ENCODE peak calls at places on chromosomes 1 and 21, in four cellular contexts. D is left ventricle myocardium inferior, W is mesothelial cell of epicardium, Y is GM12865. N is an unnamed sample.

GRCh38 chr1:18144921-18145699 is 37.5 kb downstream of the IGSF21 start:
- DNase-seq in Y (no peak), W (no peak), D (no peak), N (no peak)

GRCh38 chr1:10655002-10655401 is 141.4 kb downstream of the CASZ1 start:
- DNase-seq in D (no peak), W (no peak), Y (no peak), N (no peak)

GRCh38 chr1:228004887-228005462 is 1.8 kb upstream of the WNT3A start:
- DNase-seq in W (no peak), Y (no peak), D (no peak), N (no peak)

GRCh38 chr1:36306210-36306901 is at the start of gene SH3D21:
- DNase-seq in W (peak), D (peak), Y (peak), N (peak)

GRCh38 chr1:224696891-224697765 is 81.0 kb downstream of the CNIH3 start:
- DNase-seq in D (no peak), W (no peak), Y (peak), N (no peak)

GRCh38 chr1:34683616-34684015 is 71.2 kb upstream of the GJB5 start:
- DNase-seq in W (no peak), D (no peak), Y (no peak), N (no peak)

GRCh38 chr1:160197231-160197630 is 6.9 kb downstream of the CASQ1 start:
- DNase-seq in W (no peak), Y (no peak), D (peak), N (no peak)

GRCh38 chr1:11862890-11863289 is 4.1 kb upstream of the NPPB start:
- DNase-seq in W (no peak), D (no peak), Y (no peak), N (no peak)

GRCh38 chr21:15895142-15896106 is 165.6 kb downstream of the USP25 start:
- DNase-seq in W (no peak), D (no peak), Y (no peak), N (no peak)

GRCh38 chr1:90732136-90732535 is 15.0 kb upstream of the BARHL2 start:
- DNase-seq in Y (no peak), W (no peak), D (no peak), N (no peak)

GRCh38 chr1:232377494-232377770 is 252.5 kb downstream of the SIPA1L2 start:
- DNase-seq in D (no peak), Y (no peak), W (no peak), N (no peak)

GRCh38 chr1:222820159-222820732 is 5.4 kb downstream of the DISP1 start:
- DNase-seq in D (no peak), W (no peak), Y (no peak), N (no peak)

GRCh38 chr21:36661511-36662309 is 37.2 kb upstream of the SIM2 start:
- DNase-seq in W (no peak), D (no peak), Y (no peak), N (no peak)

GRCh38 chr1:171138973-171139372 is 46.1 kb upstream of the FMO2 start:
- DNase-seq in D (no peak), W (no peak), Y (no peak), N (no peak)

GRCh38 chr1:50417946-50418599 is 5.2 kb downstream of the DMRTA2 start:
- DNase-seq in W (no peak), D (no peak), Y (no peak), N (no peak)

GRCh38 chr21:41507521-41508414 is at the start of gene TMPRSS2:
- DNase-seq in W (peak), D (no peak), Y (no peak), N (no peak)

GRCh38 chr1:51526248-51526647 is 7.2 kb upstream of the EPS15 start:
- DNase-seq in D (no peak), Y (peak), W (no peak), N (peak)

GRCh38 chr1:151371744-151372410 is 628 bp downstream of the SELENBP1 start:
- DNase-seq in D (peak), W (no peak), Y (no peak), N (no peak)

GRCh38 chr1:193519922-193520321 is 333.5 kb upstream of the B3GALT2 start:
- DNase-seq in Y (no peak), W (no peak), D (no peak), N (no peak)

GRCh38 chr1:160193091-160193819 is 2.9 kb downstream of the CASQ1 start:
- DNase-seq in Y (peak), D (peak), W (peak), N (peak)

GRCh38 chr1:243433737-243434370 is 178.0 kb downstream of the SDCCAG8 start:
- DNase-seq in D (no peak), W (no peak), Y (no peak), N (no peak)

GRCh38 chr1:66304128-66304527 is 229.8 kb upstream of the SGIP1 start:
- DNase-seq in W (no peak), Y (no peak), D (no peak), N (no peak)

GRCh38 chr21:31710586-31710985 is 21.3 kb downstream of the SCAF4 start:
- DNase-seq in D (no peak), Y (no peak), W (no peak), N (no peak)

GRCh38 chr1:85199667-85200366 is 999 bp downstream of the SYDE2 start:
- DNase-seq in Y (no peak), W (no peak), D (no peak), N (no peak)

GRCh38 chr1:226541631-226542622 is 6.6 kb upstream of the STUM start:
- DNase-seq in Y (no peak), D (peak), W (no peak), N (no peak)

DNA sequence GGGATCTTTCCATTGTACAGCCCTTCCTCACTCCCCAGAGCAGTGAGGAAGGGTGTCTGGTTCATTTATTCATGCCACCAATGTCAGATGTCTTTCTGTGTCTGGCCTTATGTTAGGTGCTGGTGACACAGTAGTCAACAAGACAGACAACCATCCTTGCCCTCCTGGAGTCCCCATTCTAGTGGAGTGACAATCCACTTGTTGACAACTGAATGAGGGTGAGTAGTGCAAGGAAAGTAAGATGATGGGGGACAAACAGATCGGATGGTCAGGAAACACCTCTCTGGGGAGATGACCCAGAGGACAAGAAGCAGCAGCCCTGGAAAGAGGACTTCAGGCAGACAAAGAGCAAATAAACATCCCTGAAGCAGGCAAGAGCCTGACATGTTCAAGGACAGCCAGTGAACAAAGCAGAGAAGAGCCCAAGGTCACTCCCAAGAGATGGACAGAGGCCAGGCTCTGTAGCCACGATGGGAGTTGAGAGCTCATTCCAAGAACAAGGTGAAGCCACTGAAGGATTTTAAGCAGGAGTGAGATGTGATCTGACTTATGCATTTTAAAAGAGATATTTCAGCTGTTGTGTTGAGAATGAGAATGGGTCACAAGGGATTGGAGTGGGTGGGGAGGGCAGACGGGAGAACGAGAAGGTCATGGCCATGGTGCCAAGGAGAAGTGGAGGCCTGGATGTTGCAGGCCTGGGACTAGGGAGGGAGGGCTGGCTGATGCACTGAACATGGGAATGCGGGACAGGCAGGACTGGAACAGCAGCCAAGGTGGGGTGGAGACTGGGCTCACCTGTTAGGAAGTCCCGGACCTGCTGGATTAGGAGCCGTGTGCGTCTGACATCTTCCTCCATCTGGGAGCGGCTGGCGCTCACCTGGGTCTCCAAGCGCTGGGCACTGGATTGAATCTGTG is 30.2 kb downstream of the LAMB3 start:
- DNase-seq in Y (no peak), W (no peak), D (no peak), N (no peak)
- TF ChIP-seq CTCF in Y (no peak), W (no peak), D (no peak), N (no peak)

DNA sequence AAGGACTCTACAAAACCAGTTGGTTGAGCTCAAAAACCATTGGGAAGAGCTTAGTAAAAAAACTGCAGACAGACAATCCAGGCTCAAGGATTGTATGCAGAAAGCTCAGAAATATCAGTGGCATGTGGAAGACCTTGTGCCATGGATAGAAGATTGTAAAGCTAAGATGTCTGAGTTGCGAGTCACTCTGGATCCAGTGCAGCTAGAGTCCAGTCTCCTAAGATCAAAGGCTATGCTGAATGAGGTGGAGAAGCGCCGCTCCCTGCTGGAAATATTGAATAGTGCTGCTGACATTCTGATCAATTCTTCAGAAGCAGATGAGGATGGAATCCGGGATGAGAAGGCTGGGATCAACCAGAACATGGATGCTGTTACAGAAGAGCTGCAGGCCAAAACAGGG is 104.0 kb upstream of the BMP8A start:
- DNase-seq in D (no peak), Y (no peak), W (no peak), N (no peak)
- TF ChIP-seq CTCF in D (no peak), Y (no peak), W (no peak), N (no peak)

DNA sequence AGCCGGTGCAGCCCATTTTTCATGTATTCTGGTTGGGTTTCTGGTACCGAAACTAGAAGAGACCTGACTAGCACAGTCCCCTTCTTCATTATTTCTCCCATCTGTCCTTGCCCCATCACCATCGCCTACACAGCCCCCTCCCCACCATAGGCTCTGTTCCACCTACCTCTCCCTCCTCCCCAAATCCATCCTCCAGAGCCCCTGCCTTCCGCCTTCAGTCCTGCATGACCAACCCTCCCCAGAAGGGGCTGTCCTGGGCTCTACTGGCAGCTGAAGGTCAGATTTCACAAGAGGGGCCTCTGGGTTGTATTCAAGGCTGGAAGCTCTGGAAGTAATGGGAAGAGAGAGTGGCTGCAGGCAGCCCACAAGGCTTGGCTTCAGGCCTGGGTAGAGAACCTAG is 55.2 kb downstream of the SDC3 start:
- DNase-seq in D (no peak), W (no peak), Y (no peak), N (no peak)
- TF ChIP-seq CTCF in D (no peak), W (no peak), Y (no peak), N (no peak)

GRCh38 chr1:230792691-230793462 is 45.7 kb downstream of the CAPN9 start:
- DNase-seq in D (no peak), Y (peak), W (no peak), N (peak)
- TF ChIP-seq CTCF in D (no peak), Y (peak), W (no peak), N (peak)

DNA sequence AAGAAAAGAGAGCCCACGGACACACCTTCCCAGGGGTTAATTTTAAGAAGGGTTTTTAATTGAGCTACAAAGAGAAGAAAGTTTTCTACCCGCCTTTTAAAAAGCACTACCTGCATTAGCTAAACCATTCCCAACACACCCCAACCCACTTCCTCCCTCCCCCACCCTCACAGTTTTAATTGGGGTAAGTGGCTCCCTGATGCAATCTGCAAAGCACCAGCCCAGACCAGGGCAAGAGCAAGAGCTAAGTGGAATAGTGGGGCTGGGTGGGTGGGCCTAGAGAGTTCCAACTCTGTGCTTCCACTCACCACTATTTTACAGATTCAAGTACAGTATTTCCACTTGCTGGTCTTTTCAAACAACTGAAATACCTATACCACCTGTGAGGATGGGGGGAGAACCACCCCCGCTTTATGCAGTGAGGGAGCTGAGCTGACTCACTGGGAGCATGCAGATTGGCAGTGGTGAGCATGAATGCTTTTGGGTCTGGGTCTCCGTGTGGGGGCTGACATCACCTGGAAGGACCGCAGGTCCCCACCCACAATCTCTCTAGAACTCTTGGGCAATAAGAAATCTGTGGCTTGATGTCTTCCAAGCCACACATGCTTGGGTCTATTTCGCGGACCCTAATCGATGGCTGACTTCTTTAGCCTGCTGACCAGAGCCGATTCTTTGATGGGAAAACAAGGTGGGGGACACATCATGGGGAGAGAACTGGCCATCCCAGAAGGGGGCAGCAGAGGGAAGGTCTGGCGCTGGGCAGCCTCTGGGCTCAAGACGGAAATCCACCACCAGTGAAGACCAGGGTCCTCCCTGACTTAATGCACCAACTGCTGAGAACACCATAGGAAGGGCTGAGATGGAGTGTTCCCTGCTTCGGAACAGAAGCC is 95.5 kb downstream of the SSBP3 start:
- DNase-seq in W (no peak), D (peak), Y (peak), N (peak)
- TF ChIP-seq CTCF in W (peak), D (peak), Y (peak), N (peak)

DNA sequence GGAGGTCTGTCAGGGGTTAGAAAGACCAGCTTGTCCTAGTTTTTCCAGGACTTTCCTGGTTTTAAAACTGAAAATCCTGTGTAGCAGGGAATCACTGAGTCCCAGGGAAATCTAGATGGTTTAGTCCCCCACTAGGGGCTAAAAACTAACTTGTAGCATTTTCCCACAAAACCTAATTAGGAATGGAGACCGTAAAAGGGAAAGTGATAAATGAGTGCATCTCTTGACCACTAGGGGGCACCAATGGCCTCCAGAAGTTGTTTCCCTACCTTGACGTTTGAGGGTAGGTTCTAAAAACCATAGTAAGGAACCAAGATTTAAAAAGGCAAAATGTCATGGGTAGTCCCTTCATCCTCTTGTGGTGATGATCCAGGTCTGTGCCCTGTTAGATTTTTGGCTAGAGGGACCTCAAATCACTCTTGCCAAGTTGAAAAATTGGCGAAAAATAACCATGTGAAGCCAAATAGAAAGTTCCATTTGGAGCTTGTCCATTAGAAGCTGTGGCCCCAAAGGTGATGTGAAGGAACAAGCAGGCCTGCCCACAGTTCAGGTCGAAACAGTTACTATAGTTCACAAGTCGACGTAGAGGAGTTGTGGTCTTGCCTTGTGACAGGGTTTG is 24.5 kb downstream of the CLIC6 start:
- DNase-seq in Y (peak), W (no peak), D (no peak), N (peak)
- TF ChIP-seq CTCF in Y (peak), W (peak), D (peak), N (peak)

DNA sequence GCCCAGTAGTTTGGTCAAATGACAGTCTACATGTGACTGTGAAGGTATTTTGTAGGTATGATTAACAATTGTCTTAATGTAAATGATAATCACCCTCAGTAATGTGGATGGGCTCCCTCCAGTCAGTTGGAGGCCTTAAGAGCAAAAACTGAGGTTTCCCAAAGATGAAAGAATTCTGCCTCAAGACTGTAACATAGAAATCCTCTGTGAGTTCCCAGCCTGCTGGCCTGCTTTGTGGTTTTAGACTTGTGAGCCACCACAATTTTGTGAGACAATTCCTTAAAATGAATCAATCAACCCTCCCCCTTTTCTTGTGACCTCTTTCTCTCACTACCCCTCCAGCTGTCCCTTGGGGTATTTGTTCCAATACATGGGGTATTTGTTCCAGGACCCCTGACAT is 226.4 kb upstream of the DPYD start:
- DNase-seq in W (no peak), Y (no peak), D (no peak), N (no peak)
- TF ChIP-seq CTCF in W (no peak), Y (no peak), D (no peak), N (no peak)

GRCh38 chr1:235516862-235517446 is 12.7 kb upstream of the B3GALNT2 start:
- DNase-seq in Y (peak), W (no peak), D (no peak), N (no peak)

GRCh38 chr1:235513495-235514366 is 9.5 kb upstream of the B3GALNT2 start:
- DNase-seq in D (no peak), W (no peak), Y (peak), N (peak)

GRCh38 chr1:235507623-235508022 is 3.4 kb upstream of the B3GALNT2 start:
- DNase-seq in D (no peak), W (no peak), Y (no peak), N (no peak)

GRCh38 chr1:235515844-235516512 is 11.7 kb upstream of the B3GALNT2 start:
- DNase-seq in Y (no peak), W (no peak), D (no peak), N (no peak)

GRCh38 chr1:235511470-235512240 is 7.4 kb upstream of the B3GALNT2 start:
- DNase-seq in D (no peak), W (no peak), Y (no peak), N (no peak)
- TF ChIP-seq CTCF in D (no peak), W (no peak), Y (no peak), N (no peak)